ENCODE peak calls at places on chromosomes 1 and 21, in ten cellular contexts. V is lung; A is H9; S is fibroblast of lung; T is right lobe of liver; D is CD8-positive, alpha-beta memory T cell; Y is endodermal cell; I is breast epithelium; Q is aorta; L is transverse colon. R is an unnamed sample. For H3K4me1, the result is how much of the 10 kb centered on the place peaks cover.

GRCh38 chr1:24155011-24155782 is 12.3 kb upstream of the IL22RA1 start:
- DNase-seq in V (no peak), A (peak), S (no peak), T (peak), D (no peak), Y (peak), I (no peak), Q (no peak), L (peak), R (no peak)

GRCh38 chr1:54857741-54858665 is 29.0 kb downstream of the DHCR24 start:
- DNase-seq in V (no peak), A (no peak), S (peak), T (peak), D (no peak), Y (peak), I (no peak), Q (no peak), L (no peak), R (no peak)

GRCh38 chr1:199956005-199956404 is 71.5 kb upstream of the NR5A2 start:
- DNase-seq in V (no peak), A (peak), S (no peak), T (no peak), D (no peak), Y (no peak), I (no peak), Q (no peak), L (peak), R (no peak)

GRCh38 chr1:237355022-237355421 is 313.0 kb downstream of the RYR2 start:
- DNase-seq in V (no peak), A (no peak), S (no peak), T (no peak), D (no peak), Y (no peak), I (no peak), Q (no peak), L (no peak), R (no peak)

GRCh38 chr1:175287377-175287776 is 94.8 kb upstream of the KIAA0040 start:
- DNase-seq in V (no peak), A (no peak), S (no peak), T (no peak), D (no peak), Y (no peak), I (no peak), Q (no peak), L (peak), R (no peak)

GRCh38 chr1:1185101-1185765 is 11.6 kb downstream of the TTLL10 start:
- DNase-seq in V (no peak), A (peak), S (no peak), T (peak), D (no peak), Y (peak), I (no peak), Q (peak), L (no peak), R (no peak)

GRCh38 chr1:230080834-230081233 is 13.8 kb downstream of the GALNT2 start:
- DNase-seq in V (no peak), A (no peak), S (no peak), T (no peak), D (no peak), Y (no peak), I (no peak), Q (no peak), L (no peak), R (no peak)

GRCh38 chr1:240768979-240769378 is 157.0 kb upstream of the GREM2 start:
- DNase-seq in V (no peak), A (no peak), S (no peak), T (no peak), D (no peak), Y (no peak), I (no peak), Q (no peak), L (no peak), R (no peak)

GRCh38 chr1:89826594-89826993 is 5.8 kb downstream of the LRRC8D start:
- DNase-seq in V (no peak), A (no peak), S (no peak), T (no peak), D (no peak), Y (no peak), I (no peak), Q (no peak), L (no peak), R (no peak)

GRCh38 chr21:44407493-44407892 is 47.8 kb upstream of the LRRC3 start:
- DNase-seq in V (no peak), A (no peak), S (no peak), T (no peak), D (peak), Y (no peak), I (no peak), Q (no peak), L (no peak), R (no peak)

GRCh38 chr21:17416139-17416538 is 96.7 kb upstream of the CXADR start:
- DNase-seq in V (no peak), A (no peak), S (peak), T (no peak), D (no peak), Y (no peak), I (no peak), Q (no peak), L (no peak), R (peak)
- H3K4me1 ChIP-seq in V (under half), A (under half), S (under half), T (under half), D (under half), Y (under half), I (under half), Q (under half), L (under half), R (under half)

DNA sequence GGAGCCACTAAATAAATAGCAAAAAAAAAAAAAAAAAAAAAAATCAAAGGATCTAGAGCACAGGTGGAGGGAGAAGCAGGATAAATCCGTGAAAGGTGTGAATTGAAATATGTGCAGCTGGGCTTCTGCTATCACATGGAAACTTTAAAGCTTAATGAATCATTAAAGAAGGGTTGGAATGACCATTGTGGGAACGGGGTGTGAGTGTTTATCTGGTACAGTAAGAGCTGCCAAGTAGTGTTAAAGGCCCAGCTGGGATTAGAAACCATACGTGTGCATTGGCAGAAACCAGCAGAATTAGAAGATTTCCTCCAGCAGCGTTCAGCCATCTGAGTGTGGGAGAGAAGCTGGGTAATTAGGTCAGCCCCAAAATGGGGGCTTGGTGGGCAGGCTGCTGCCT is 13.4 kb downstream of the FALEC start:
- DNase-seq in V (no peak), A (no peak), S (peak), T (no peak), D (no peak), Y (no peak), I (no peak), Q (peak), L (no peak), R (peak)
- H3K4me1 ChIP-seq in V (under half), A (under half), S (under half), T (under half), D (under half), Y (under half), I (under half), Q (under half), L (under half), R (under half)

GRCh38 chr1:16156848-16157495 is 1.1 kb upstream of the EPHA2 start:
- DNase-seq in V (no peak), A (no peak), S (peak), T (no peak), D (no peak), Y (peak), I (no peak), Q (peak), L (no peak), R (no peak)

GRCh38 chr1:16158025-16158424 is 2.2 kb upstream of the EPHA2 start:
- DNase-seq in V (no peak), A (no peak), S (no peak), T (no peak), D (peak), Y (no peak), I (no peak), Q (no peak), L (no peak), R (no peak)

GRCh38 chr1:16161717-16162116 is 5.8 kb upstream of the EPHA2 start:
- DNase-seq in V (no peak), A (no peak), S (no peak), T (no peak), D (no peak), Y (no peak), I (no peak), Q (no peak), L (no peak), R (no peak)

GRCh38 chr1:16162163-16162822 is 6.4 kb upstream of the EPHA2 start:
- DNase-seq in V (no peak), A (peak), S (no peak), T (no peak), D (peak), Y (peak), I (no peak), Q (peak), L (peak), R (no peak)

DNA sequence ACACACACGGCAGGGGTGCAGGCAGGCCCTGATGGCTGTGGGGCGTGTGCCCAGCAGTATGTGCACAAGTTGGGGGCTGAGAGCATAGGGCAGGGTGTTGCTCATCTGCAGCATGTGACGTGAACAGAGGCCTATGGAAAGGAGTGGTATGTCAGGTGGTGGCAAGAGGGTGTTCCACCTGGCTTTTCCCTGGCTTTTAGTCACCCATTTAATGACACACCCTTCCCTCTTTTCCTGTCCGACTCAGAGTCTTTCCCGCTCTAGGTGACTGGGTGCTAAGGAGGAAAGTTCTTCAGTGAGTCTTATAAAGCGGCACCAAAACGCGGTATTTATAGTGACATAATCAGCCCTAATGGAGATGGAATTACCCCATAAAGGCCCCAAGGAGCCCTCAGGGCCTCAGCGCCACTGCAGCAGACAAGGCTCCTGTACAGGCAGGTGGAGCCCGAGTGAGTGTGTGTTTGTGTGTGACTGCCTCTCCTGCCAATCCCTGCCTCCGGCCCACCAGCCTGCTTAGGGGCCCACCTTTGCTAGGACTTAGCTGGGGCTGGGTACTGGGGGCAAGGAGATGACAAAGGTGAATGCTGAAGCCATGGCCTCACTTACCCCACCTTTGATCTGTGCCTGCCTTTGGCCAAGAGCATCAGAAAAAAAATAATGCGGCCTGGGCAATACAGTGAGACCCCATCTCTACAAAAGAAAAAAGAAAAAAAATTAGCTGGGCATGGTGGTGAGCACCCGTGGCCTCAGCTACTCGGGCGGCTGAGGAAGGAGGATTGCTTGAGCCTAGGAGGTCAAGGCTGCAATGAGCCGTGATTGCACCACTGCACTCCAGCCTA is 3.3 kb upstream of the EPHA2 start:
- DNase-seq in V (no peak), A (no peak), S (no peak), T (no peak), D (no peak), Y (no peak), I (no peak), Q (no peak), L (peak), R (no peak)
- H3K4me1 ChIP-seq in V (under half), A (under half), S (under half), T (under half), D (half or more), Y (under half), I (under half), Q (under half), L (under half), R (under half)

DNA sequence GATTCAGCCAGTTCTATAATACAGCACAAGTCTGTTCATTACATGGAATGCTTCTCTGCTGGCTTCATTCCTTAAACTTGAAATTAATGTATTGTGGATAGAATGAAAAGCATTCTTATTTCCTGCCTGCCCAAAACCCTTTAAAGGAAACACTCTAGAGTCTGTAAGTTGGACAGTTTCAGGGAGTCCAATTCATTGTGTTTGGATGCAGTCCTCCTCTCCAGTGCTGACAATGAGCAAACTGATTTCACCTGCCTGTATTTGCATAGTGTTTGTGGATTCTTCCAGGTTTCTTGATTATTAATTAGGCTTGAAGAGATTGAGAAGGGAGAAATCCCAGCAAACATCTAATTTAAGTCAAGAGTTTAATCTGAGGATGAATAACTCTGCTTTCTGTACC is 61.1 kb downstream of the CACHD1 start:
- DNase-seq in V (no peak), A (no peak), S (no peak), T (no peak), D (no peak), Y (no peak), I (no peak), Q (no peak), L (no peak), R (no peak)
- H3K4me1 ChIP-seq in V (under half), A (under half), S (under half), T (under half), D (under half), Y (under half), I (under half), Q (under half), L (under half), R (under half)

GRCh38 chr1:151290709-151291303 is 8.7 kb downstream of the ZNF687 start:
- DNase-seq in V (no peak), A (no peak), S (no peak), T (no peak), D (no peak), Y (no peak), I (no peak), Q (no peak), L (no peak), R (no peak)

GRCh38 chr1:151287767-151288500 is 5.8 kb downstream of the ZNF687 start:
- DNase-seq in V (no peak), A (no peak), S (no peak), T (no peak), D (no peak), Y (no peak), I (no peak), Q (no peak), L (no peak), R (no peak)

GRCh38 chr1:151288502-151288901 is 6.4 kb downstream of the ZNF687 start:
- DNase-seq in V (no peak), A (no peak), S (no peak), T (no peak), D (no peak), Y (no peak), I (no peak), Q (no peak), L (no peak), R (no peak)

GRCh38 chr1:151289991-151290708 is 8.1 kb downstream of the ZNF687 start:
- DNase-seq in V (no peak), A (no peak), S (no peak), T (no peak), D (no peak), Y (no peak), I (no peak), Q (no peak), L (no peak), R (no peak)

GRCh38 chr1:151289080-151289935 is 7.2 kb downstream of the ZNF687 start:
- DNase-seq in V (no peak), A (no peak), S (no peak), T (no peak), D (no peak), Y (no peak), I (no peak), Q (no peak), L (no peak), R (no peak)
- H3K4me1 ChIP-seq in V (under half), A (under half), S (under half), T (under half), D (under half), Y (under half), I (under half), Q (under half), L (under half), R (under half)

GRCh38 chr1:35186239-35186638 is 6.7 kb downstream of the SFPQ start:
- DNase-seq in V (no peak), A (no peak), S (no peak), T (no peak), D (no peak), Y (no peak), I (no peak), Q (no peak), L (no peak), R (no peak)
- H3K4me1 ChIP-seq in V (under half), A (under half), S (under half), T (under half), D (half or more), Y (under half), I (under half), Q (under half), L (half or more), R (half or more)

R was measured in adipocyte.